ENCODE peak calls at places on chromosomes 7 and 10, in five cellular contexts. C is stimulated activated CD8-positive, alpha-beta memory T cell treated with anti-CD3 and anti-CD28 coated beads, Interleukin-12 subunit alpha, Interleukin-12 subunit beta, amount 100 ng/mL, for 4 hours; Z is NCI-H748 treated with DMSO at 0.1 percent for 48 hours; V is astrocyte of the spinal cord; S is activated B cell treated with CpG ODN at 0.5 μM for 24 hours. Y is an unnamed sample.

GRCh38 chr7:951881-952547 is 2.5 kb downstream of the ADAP1 start:
- DNase-seq in C (no peak), V (no peak), S (no peak), Z (no peak), Y (no peak)

GRCh38 chr7:32501522-32501921 is 6.2 kb downstream of the AVL9 start:
- DNase-seq in Z (no peak), C (no peak), V (peak; percentile 55), S (no peak), Y (peak; percentile 56)

GRCh38 chr10:60778978-60779668 is 845 bp downstream of the CDK1 start:
- DNase-seq in C (peak; percentile 2), Z (no peak), S (no peak), V (peak; percentile 31), Y (peak; percentile 51)

GRCh38 chr7:40716052-40716451 is 581.2 kb downstream of the SUGCT start:
- DNase-seq in Z (no peak), V (no peak), C (no peak), S (no peak), Y (no peak)

GRCh38 chr7:2928613-2929311 is 84.7 kb upstream of the GNA12 start:
- DNase-seq in S (no peak), Z (no peak), C (no peak), V (no peak), Y (no peak)

GRCh38 chr10:11886138-11886474 is 63.0 kb downstream of the PROSER2 start:
- DNase-seq in V (no peak), C (no peak), Z (no peak), S (no peak), Y (no peak)

GRCh38 chr10:70620020-70620289 is 17.4 kb upstream of the PRF1 start:
- DNase-seq in Z (no peak), S (no peak), C (no peak), V (peak; percentile 9), Y (no peak)

GRCh38 chr10:60827791-60828488 is 49.7 kb downstream of the CDK1 start:
- DNase-seq in Z (no peak), C (no peak), S (no peak), V (peak; percentile 82), Y (peak; percentile 98)

GRCh38 chr7:105177026-105177425 is 163.0 kb downstream of the KMT2E start:
- DNase-seq in S (no peak), V (no peak), Z (no peak), C (no peak), Y (no peak)

GRCh38 chr7:29192811-29193210 is 1.8 kb upstream of the CHN2 start:
- DNase-seq in V (no peak), Z (no peak), C (no peak), S (no peak), Y (no peak)

GRCh38 chr10:90179696-90180407 is 478.5 kb downstream of the KIF20B start:
- DNase-seq in S (no peak), Z (no peak), C (no peak), V (peak; percentile 84), Y (no peak)

GRCh38 chr10:129971381-129972144 is 7.5 kb upstream of the EBF3 start:
- DNase-seq in S (no peak), C (no peak), Z (peak; percentile 30), V (no peak), Y (peak; percentile 35)

GRCh38 chr7:123615344-123615743 is 13.7 kb downstream of the ASB15 start:
- DNase-seq in V (peak; percentile 76), C (no peak), Z (no peak), S (no peak), Y (peak; percentile 36)

GRCh38 chr7:29194206-29194593 is 375 bp upstream of the CHN2 start:
- DNase-seq in C (no peak), S (no peak), V (no peak), Z (no peak), Y (no peak)

GRCh38 chr10:10992961-10993714 is 24.5 kb upstream of the CELF2 start:
- DNase-seq in S (no peak), Z (no peak), V (no peak), C (no peak), Y (no peak)

GRCh38 chr7:121394709-121395140 is 1.4 kb downstream of the FAM3C start:
- DNase-seq in V (no peak), C (no peak), Z (no peak), S (no peak), Y (peak; percentile 53)

GRCh38 chr10:31875608-31876007 is 53.0 kb downstream of the ARHGAP12 start:
- DNase-seq in Z (no peak), S (no peak), V (no peak), C (no peak), Y (no peak)

Y was measured in endothelial cell of umbilical vein.